ENCODE peak calls at places on chromosomes 16 and 17, in five cellular contexts. Z is stimulated activated CD8-positive, alpha-beta memory T cell treated with anti-CD3 and anti-CD28 coated beads, Interleukin-15, amount 100 ng/mL, for 24 hours; X is uterus; Y is iPS-NIHi11; E is M059J. O is an unnamed sample.

GRCh38 chr16:85162478-85163277 is 50.4 kb upstream of the CIBAR2 start:
- DNase-seq in X (peak; percentile 80), Y (no peak), E (peak; percentile 68), Z (no peak), O (no peak)

GRCh38 chr16:54287018-54287757 is 601 bp upstream of the IRX3 start:
- DNase-seq in X (no peak), E (no peak), Y (peak; percentile 32), Z (no peak), O (no peak)

GRCh38 chr16:78866556-78866955 is 734.0 kb downstream of the MAF start:
- DNase-seq in E (no peak), Z (no peak), X (no peak), Y (no peak), O (no peak)

GRCh38 chr16:54422569-54422978 is 136.0 kb upstream of the IRX3 start:
- DNase-seq in X (no peak), Z (no peak), Y (no peak), E (peak; percentile 82), O (no peak)

GRCh38 chr17:60077672-60078519 is 825 bp downstream of the HEATR6 start:
- DNase-seq in E (peak; percentile 14), X (no peak), Y (no peak), Z (peak; percentile 11), O (no peak)

GRCh38 chr17:68391561-68392268 is 65.6 kb downstream of the WIPI1 start:
- DNase-seq in X (no peak), Z (no peak), Y (no peak), E (no peak), O (no peak)

GRCh38 chr16:79847101-79847500 is 246.6 kb upstream of the MAF start:
- DNase-seq in X (no peak), E (no peak), Z (no peak), Y (no peak), O (no peak)

GRCh38 chr17:73278465-73279453 is 17.1 kb upstream of the CPSF4L start:
- DNase-seq in E (peak; percentile 24), Z (no peak), Y (no peak), X (peak; percentile 63), O (no peak)

GRCh38 chr16:89004209-89004831 is 27.3 kb upstream of the CBFA2T3 start:
- DNase-seq in E (no peak), Y (no peak), X (no peak), Z (no peak), O (no peak)

GRCh38 chr16:3509470-3509928 is 8.7 kb downstream of the CLUAP1 start:
- DNase-seq in E (peak; percentile 89), X (no peak), Z (no peak), Y (no peak), O (no peak)

GRCh38 chr16:49542391-49542891 is 168.8 kb downstream of the C16orf78 start:
- DNase-seq in Z (no peak), E (peak; percentile 4), X (no peak), Y (no peak), O (no peak)

GRCh38 chr16:68200120-68200783 is 35.7 kb downstream of the ESRP2 start:
- DNase-seq in Z (no peak), X (no peak), Y (no peak), E (peak; percentile 16), O (no peak)

GRCh38 chr16:87832759-87833502 is 36.4 kb downstream of the SLC7A5 start:
- DNase-seq in Z (no peak), E (no peak), Y (no peak), X (no peak), O (no peak)

GRCh38 chr16:66979011-66979717 is 9.2 kb upstream of the CES4A start:
- DNase-seq in X (peak; percentile 31), Y (no peak), E (no peak), Z (no peak), O (no peak)

GRCh38 chr17:67247416-67247900 is 2.5 kb upstream of the HELZ start:
- DNase-seq in Z (no peak), Y (no peak), X (no peak), E (no peak), O (no peak)

GRCh38 chr17:77454560-77455095 is 313.9 kb downstream of the SEC14L1 start:
- DNase-seq in Y (no peak), Z (no peak), E (no peak), X (no peak), O (no peak)

GRCh38 chr17:6108987-6109386 is 38.8 kb downstream of the WSCD1 start:
- DNase-seq in Y (no peak), Z (no peak), X (no peak), E (no peak), O (no peak)

GRCh38 chr16:78896280-78896679 is 704.3 kb downstream of the MAF start:
- DNase-seq in E (no peak), Z (no peak), X (no peak), Y (no peak), O (no peak)

GRCh38 chr17:1878419-1879121 is 48.8 kb downstream of the RPA1 start:
- DNase-seq in X (no peak), Y (no peak), Z (no peak), E (peak; percentile 21), O (no peak)

GRCh38 chr16:27549607-27549856 is 181 bp downstream of the GTF3C1 start:
- DNase-seq in Y (peak; percentile 78), E (no peak), Z (no peak), X (no peak), O (no peak)